ENCODE peak calls at places on chromosomes 5 and 9, in nine cellular contexts. G is stomach, J is suprapubic skin, A is spleen, O is upper lobe of left lung, B is H1, H is transverse colon, D is esophagus muscularis mucosa, L is endothelial cell of umbilical vein. Q is an unnamed sample. For H3K27me3, the result is how much of the 10 kb centered on the place peaks cover.

GRCh38 chr5:176660530-176660859 is 13.2 kb downstream of the TSPAN17 start:
- DNase-seq in O (no peak), D (no peak), A (peak), J (no peak), H (no peak), L (no peak), G (no peak), B (no peak), Q (no peak)

GRCh38 chr5:42689391-42689790 is 67.2 kb upstream of the CCDC152 start:
- DNase-seq in H (no peak), L (no peak), O (no peak), B (no peak), D (no peak), G (no peak), J (no peak), A (no peak), Q (no peak)

GRCh38 chr5:19608434-19608833 is 379.6 kb downstream of the CDH18 start:
- DNase-seq in A (no peak), O (no peak), G (no peak), L (no peak), J (no peak), B (no peak), H (no peak), D (no peak), Q (no peak)

GRCh38 chr5:119808474-119808873 is 179.1 kb downstream of the FAM170A start:
- DNase-seq in B (no peak), L (no peak), J (no peak), D (no peak), H (no peak), A (no peak), G (no peak), O (no peak), Q (no peak)

GRCh38 chr5:59873113-59873512 is 20.4 kb downstream of the PDE4D start:
- DNase-seq in B (no peak), O (no peak), A (no peak), G (no peak), H (no peak), J (no peak), D (no peak), L (no peak), Q (no peak)

GRCh38 chr9:73370053-73370452 is 218.4 kb downstream of the ANXA1 start:
- DNase-seq in A (no peak), J (no peak), H (no peak), D (no peak), O (no peak), B (no peak), G (no peak), L (no peak), Q (no peak)

GRCh38 chr5:163696270-163696887 is 191.0 kb downstream of the MAT2B start:
- DNase-seq in B (peak), A (no peak), D (no peak), L (peak), G (no peak), J (no peak), H (peak), O (peak), Q (peak)

GRCh38 chr9:16147726-16148125 is 594.9 kb downstream of the CCDC171 start:
- DNase-seq in A (no peak), O (no peak), B (no peak), H (no peak), D (no peak), L (no peak), G (no peak), J (no peak), Q (no peak)

GRCh38 chr5:1831257-1831656 is 30.1 kb downstream of the NDUFS6 start:
- DNase-seq in O (no peak), D (no peak), J (no peak), B (no peak), A (peak), G (no peak), H (no peak), L (no peak), Q (no peak)

GRCh38 chr5:12911156-12911555 is 1006.9 kb upstream of the CTNND2 start:
- DNase-seq in D (no peak), L (peak), B (no peak), H (no peak), J (no peak), O (no peak), G (no peak), A (no peak), Q (no peak)

GRCh38 chr5:124718376-124718775 is 28.1 kb downstream of the ZNF608 start:
- DNase-seq in A (no peak), G (no peak), J (no peak), B (no peak), L (peak), H (no peak), O (no peak), D (no peak), Q (no peak)

GRCh38 chr9:32500768-32501167 is 25.2 kb downstream of the RIGI start:
- DNase-seq in G (no peak), D (no peak), B (no peak), L (peak), A (no peak), H (no peak), O (no peak), J (no peak), Q (no peak)

GRCh38 chr5:170818222-170818621 is 34.7 kb downstream of the GABRP start:
- DNase-seq in G (no peak), J (no peak), D (no peak), O (no peak), H (no peak), A (no peak), B (no peak), L (no peak), Q (no peak)

DNA sequence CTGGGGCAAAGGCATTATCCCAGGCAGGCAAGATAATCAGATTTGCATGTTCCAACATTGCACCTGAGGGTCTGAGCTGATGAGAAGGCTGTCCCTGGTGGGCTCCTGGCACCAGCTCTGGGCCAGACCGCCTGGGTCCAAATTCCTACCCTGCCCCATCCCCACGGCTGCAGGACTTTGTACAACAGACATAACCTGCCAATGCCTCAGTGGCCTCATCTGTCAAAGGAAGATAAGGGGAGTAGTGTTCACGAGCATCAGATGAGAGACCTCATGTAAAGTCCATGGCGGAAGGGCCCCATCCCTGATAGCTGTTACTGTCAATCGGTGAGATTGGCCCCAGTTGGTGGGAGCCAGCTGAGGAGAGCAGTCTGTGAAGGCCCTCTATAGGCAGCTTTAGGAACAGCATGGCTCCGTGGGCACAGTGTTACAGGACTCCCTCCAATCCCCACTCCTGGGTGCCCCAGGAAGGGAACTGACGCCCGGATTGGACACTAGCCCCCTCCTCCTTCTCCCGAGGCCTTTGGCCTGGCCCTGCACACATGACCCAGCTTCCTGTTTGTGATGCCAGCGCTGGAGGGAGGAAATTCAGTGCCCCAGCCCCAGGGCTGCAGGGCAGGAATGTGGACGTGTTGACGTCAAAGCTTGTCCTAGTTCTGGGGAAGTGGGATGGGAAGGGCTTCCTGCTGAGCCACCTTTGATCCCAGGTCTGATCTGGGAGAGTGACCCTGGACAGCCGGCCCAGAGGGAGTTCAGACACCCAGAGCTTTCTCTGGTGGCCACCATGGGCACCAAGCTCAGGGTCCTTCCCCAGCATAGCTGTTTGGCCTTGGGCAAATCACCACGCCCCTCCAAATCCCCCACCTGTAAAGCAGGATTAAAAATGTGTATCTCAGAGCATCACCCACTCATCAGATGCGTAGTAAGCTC is 56.2 kb downstream of the DUSP1 start:
- DNase-seq in G (peak), J (peak), O (peak), L (peak), D (peak), A (peak), H (peak), B (peak), Q (peak)
- TF ChIP-seq POLR2AphosphoS5 in G (peak), J (peak), O (peak), L (peak), D (peak), A (peak), H (peak), B (no peak), Q (peak)

GRCh38 chr5:132830436-132831094 is at the start of gene SHROOM1:
- DNase-seq in J (peak), A (peak), O (peak), G (peak), D (no peak), L (peak), B (peak), H (peak), Q (peak)
- TF ChIP-seq POLR2A in J (no peak), A (no peak), O (peak), G (no peak), D (no peak), L (no peak), B (no peak), H (peak), Q (peak)

GRCh38 chr5:132054031-132054696 is 6.3 kb upstream of the IL3 start:
- DNase-seq in A (peak), J (peak), O (no peak), D (no peak), B (no peak), G (peak), H (no peak), L (no peak), Q (peak)
- H3K27me3 ChIP-seq in A (under half), J (under half), O (under half), D (under half), B (under half), G (under half), H (under half), L (under half), Q (under half)

GRCh38 chr9:79976501-79977444 is 405.0 kb downstream of the TLE4 start:
- DNase-seq in J (no peak), G (no peak), D (no peak), A (no peak), H (no peak), B (no peak), O (no peak), L (no peak), Q (no peak)
- TF ChIP-seq POLR2AphosphoS5 in J (no peak), G (no peak), D (no peak), A (no peak), H (no peak), B (no peak), O (no peak), L (no peak), Q (no peak)

DNA sequence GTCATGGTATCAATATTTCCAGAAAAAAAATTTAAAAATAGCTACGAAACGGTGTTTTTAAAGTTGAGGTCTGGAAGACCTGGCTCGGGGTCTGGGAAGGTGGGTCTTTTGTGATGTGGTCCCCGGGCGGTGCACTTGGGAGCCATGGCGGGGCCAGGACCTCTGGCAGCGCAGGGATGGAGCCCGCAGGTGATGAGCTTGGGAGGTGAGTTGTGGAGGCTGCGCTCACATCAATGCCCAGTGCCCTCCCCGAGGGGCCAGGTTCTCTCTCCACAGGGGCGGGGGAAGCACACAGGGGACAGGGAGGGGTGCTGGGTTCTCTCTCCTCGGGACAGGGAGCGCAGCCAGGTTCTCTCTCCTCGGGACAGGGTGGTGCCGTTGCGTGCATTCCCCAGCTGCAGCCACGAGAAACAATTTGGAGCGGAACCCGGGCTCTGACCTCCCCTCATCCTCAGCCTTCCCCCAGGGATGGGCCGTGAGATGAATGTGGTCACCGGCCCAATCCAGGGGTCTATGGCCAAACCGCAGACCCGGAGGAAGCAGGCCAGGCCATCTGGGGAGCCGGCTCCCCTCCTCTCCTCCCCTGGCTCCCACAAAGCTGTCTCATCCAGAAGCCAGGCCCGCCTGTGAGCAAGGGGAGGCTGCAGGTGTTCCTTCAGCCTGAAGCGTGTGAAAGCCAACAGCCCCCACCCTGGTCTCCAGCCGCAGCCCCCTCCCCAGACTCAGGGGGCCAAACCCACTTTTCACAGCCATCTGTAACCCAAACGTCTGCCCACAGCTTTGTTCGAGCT is 25.9 kb downstream of the DBH start:
- DNase-seq in L (no peak), D (no peak), O (no peak), A (no peak), H (no peak), G (no peak), B (no peak), J (no peak), Q (no peak)
- TF ChIP-seq POLR2A in L (no peak), D (no peak), O (no peak), A (no peak), H (no peak), G (no peak), B (no peak), J (no peak), Q (no peak)

GRCh38 chr9:37639874-37640273 is 10.9 kb upstream of the FRMPD1 start:
- DNase-seq in D (no peak), O (no peak), H (no peak), J (no peak), L (no peak), A (no peak), G (no peak), B (no peak), Q (no peak)

GRCh38 chr9:37639109-37639748 is 11.5 kb upstream of the FRMPD1 start:
- DNase-seq in L (no peak), A (no peak), J (no peak), G (no peak), B (no peak), H (no peak), D (no peak), O (no peak), Q (no peak)

GRCh38 chr9:37643214-37643613 is 7.5 kb upstream of the FRMPD1 start:
- DNase-seq in L (no peak), H (no peak), B (no peak), G (no peak), J (no peak), O (no peak), A (no peak), D (no peak), Q (no peak)

GRCh38 chr9:37636511-37637474 is 14.0 kb upstream of the FRMPD1 start:
- DNase-seq in B (no peak), L (no peak), O (no peak), J (no peak), A (no peak), D (no peak), G (no peak), H (no peak), Q (no peak)

DNA sequence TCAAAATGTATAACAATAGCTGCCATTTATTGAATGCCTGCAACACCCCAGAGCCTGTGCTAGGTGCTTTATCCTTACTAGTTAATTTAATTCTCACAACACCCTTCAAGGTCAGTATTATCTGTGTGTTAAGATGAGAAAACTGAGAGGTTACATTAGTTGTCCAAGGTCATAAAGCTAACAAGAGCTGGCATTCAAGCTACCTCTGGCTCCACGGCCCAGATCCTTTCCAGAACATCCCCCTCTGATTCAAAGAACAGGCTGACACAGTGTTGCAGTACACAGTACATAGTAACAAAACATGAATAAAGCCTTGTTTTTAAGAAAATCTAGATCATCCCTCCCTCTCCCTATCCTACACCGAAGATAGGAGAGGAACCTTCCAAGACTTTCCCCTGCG is 9.4 kb upstream of the FRMPD1 start:
- DNase-seq in J (no peak), B (no peak), O (no peak), G (no peak), H (no peak), D (peak), A (no peak), L (no peak), Q (no peak)
- H3K27me3 ChIP-seq in J (under half), B (under half), O (under half), G (under half), H (under half), D (under half), A (under half), L (under half), Q (under half)

DNA sequence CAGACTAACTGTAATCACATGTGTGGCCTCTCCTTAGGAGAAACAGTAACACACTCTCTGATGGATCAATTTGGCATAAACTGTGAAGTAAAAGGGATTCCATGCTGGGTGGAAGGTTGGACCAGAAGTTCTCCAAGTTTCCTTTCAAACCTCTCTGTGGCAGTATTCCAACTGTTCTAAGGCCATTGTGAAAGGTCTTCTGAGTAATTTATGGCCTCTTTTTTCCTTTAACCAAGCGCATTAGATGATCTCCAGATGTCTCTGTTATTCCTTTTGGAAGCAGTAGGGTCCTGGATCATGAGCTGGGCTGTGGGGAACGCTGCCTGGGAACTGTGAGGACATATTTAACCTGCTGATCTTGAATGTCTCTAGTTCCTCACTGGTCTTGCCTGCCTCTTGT is 80.6 kb upstream of the IL6ST start:
- DNase-seq in L (peak), A (no peak), D (peak), G (no peak), J (peak), B (no peak), O (no peak), H (peak), Q (no peak)
- TF ChIP-seq POLR2AphosphoS5 in L (no peak), A (no peak), D (peak), G (peak), J (peak), B (no peak), O (no peak), H (peak), Q (peak)

Q was measured in prostate gland.